ENCODE peak calls at places on chromosomes 4 and X, in four cellular contexts. I, Q, T and M are unnamed samples. For H3K4me1, the result is how much of the 10 kb centered on the place peaks cover.

GRCh38 chr4:23930750-23931488 is 41.1 kb upstream of the PPARGC1A start:
- DNase-seq in Q (peak), I (peak), T (no peak), M (peak)

GRCh38 chr4:169099775-169100180 is 89.7 kb upstream of the CBR4 start:
- DNase-seq in I (no peak), T (peak), Q (no peak), M (no peak)

GRCh38 chrX:15873566-15873965 is 19.0 kb upstream of the AP1S2 start:
- DNase-seq in I (no peak), T (no peak), Q (no peak), M (no peak)

GRCh38 chrX:110145854-110146253 is 142.9 kb downstream of the TMEM164 start:
- DNase-seq in Q (no peak), T (peak), I (peak), M (no peak)

GRCh38 chrX:23773601-23774175 is 9.3 kb upstream of the SAT1 start:
- DNase-seq in T (peak), I (no peak), Q (no peak), M (no peak)

GRCh38 chrX:2933125-2933900 is 4.2 kb upstream of the ARSD start:
- DNase-seq in I (no peak), Q (no peak), T (no peak), M (no peak)

GRCh38 chrX:149274516-149275105 is 230.5 kb downstream of the IDS start:
- DNase-seq in T (peak), Q (peak), I (no peak), M (no peak)

GRCh38 chrX:117002981-117003380 is 540.2 kb upstream of the CT83 start:
- DNase-seq in Q (no peak), T (no peak), I (no peak), M (no peak)

GRCh38 chr4:126466848-126467247 is 1152.1 kb downstream of the FAT4 start:
- DNase-seq in I (no peak), Q (no peak), T (no peak), M (no peak)

GRCh38 chr4:139890810-139891209 is 225.2 kb downstream of the MGST2 start:
- DNase-seq in Q (no peak), I (no peak), T (peak), M (no peak)

GRCh38 chrX:114152130-114152529 is 431.8 kb upstream of the HTR2C start:
- DNase-seq in I (no peak), T (peak), Q (no peak), M (no peak)

GRCh38 chr4:86118696-86119095 is 241.2 kb downstream of the MAPK10 start:
- DNase-seq in I (no peak), Q (no peak), T (no peak), M (no peak)

GRCh38 chr4:28225005-28225404 is 1364.4 kb downstream of the STIM2 start:
- DNase-seq in T (peak), I (no peak), Q (no peak), M (peak)

GRCh38 chr4:61199869-61200194 is 294 bp upstream of the ADGRL3 start:
- DNase-seq in Q (no peak), T (no peak), I (no peak), M (no peak)

GRCh38 chr4:119105605-119106004 is 30.0 kb upstream of the MYOZ2 start:
- DNase-seq in I (no peak), Q (no peak), T (peak), M (no peak)

GRCh38 chr4:169583563-169583962 is 28.8 kb downstream of the NEK1 start:
- DNase-seq in T (peak), I (no peak), Q (no peak), M (no peak)

GRCh38 chr4:8217871-8218270 is 18.8 kb downstream of the SH3TC1 start:
- DNase-seq in I (no peak), T (no peak), Q (no peak), M (no peak)

GRCh38 chrX:25015486-25016360 is at the start of gene ARX:
- DNase-seq in T (peak), Q (peak), I (peak), M (peak)

GRCh38 chr4:134544303-134544761 is 342.7 kb upstream of the PABPC4L start:
- DNase-seq in T (peak), Q (no peak), I (no peak), M (peak)

GRCh38 chrX:153471663-153472280 is 1.4 kb upstream of the HAUS7 start:
- DNase-seq in I (no peak), T (no peak), Q (no peak), M (no peak)

GRCh38 chr4:100511906-100512305 is 5.9 kb downstream of the EMCN start:
- DNase-seq in Q (no peak), I (no peak), T (peak), M (no peak)

GRCh38 chr4:100516225-100516624 is 1.6 kb downstream of the EMCN start:
- DNase-seq in I (no peak), T (peak), Q (no peak), M (no peak)

GRCh38 chr4:100519205-100519604 is 1.4 kb upstream of the EMCN start:
- DNase-seq in Q (no peak), I (no peak), T (no peak), M (no peak)

GRCh38 chr4:100517864-100518341 is at the start of gene EMCN:
- DNase-seq in Q (no peak), T (peak), I (no peak), M (no peak)
- H3K4me3 ChIP-seq in Q (peak), T (peak), I (no peak), M (no peak)

GRCh38 chrX:74535211-74535621 is 79.2 kb downstream of the RLIM start:
- DNase-seq in I (peak), T (no peak), Q (no peak), M (peak)
- TF ChIP-seq CTCF in I (peak), T (peak), Q (peak), M (peak)

GRCh38 chr4:147772056-147772455 is 40.2 kb downstream of the ARHGAP10 start:
- DNase-seq in T (no peak), Q (no peak), I (no peak), M (no peak)
- H3K4me1 ChIP-seq in T (half or more), Q (half or more), I (half or more), M (under half)

GRCh38 chr4:110292994-110293744 is 94.8 kb upstream of the ELOVL6 start:
- DNase-seq in Q (no peak), I (no peak), T (no peak), M (no peak)

GRCh38 chr4:110296892-110297291 is 98.5 kb upstream of the ELOVL6 start:
- DNase-seq in Q (no peak), T (no peak), I (no peak), M (no peak)

GRCh38 chr4:110289601-110290100 is 91.2 kb upstream of the ELOVL6 start:
- DNase-seq in Q (no peak), I (no peak), T (no peak), M (no peak)

GRCh38 chr4:110290511-110290910 is 92.1 kb upstream of the ELOVL6 start:
- DNase-seq in Q (no peak), T (no peak), I (no peak), M (no peak)

DNA sequence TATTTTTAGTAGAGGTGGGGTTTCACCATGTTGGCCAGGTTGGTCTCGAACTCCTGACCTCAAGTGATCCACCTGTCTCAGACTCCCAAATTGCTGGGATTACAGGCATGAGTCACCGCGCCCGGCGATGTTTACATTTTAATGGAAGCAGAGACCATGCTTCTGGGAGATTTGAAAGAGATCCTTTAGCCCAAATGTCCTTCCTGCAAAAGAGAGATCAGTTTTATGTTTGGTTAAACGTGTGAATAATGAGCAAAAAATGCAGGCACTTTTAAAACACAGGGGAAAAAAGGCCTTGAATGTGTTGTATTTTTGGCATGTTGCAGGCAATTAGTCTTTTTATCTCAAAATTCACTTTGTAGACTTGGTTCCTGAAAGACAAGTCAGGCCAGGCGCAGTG is 95.8 kb upstream of the ELOVL6 start:
- DNase-seq in I (no peak), Q (no peak), T (no peak), M (no peak)
- H3K4me3 ChIP-seq in I (no peak), Q (no peak), T (no peak), M (no peak)

GRCh38 chr4:88212253-88212561 is 53.8 kb upstream of the ABCG2 start:
- DNase-seq in T (no peak), Q (no peak), I (no peak), M (no peak)
- TF ChIP-seq CTCF in T (no peak), Q (no peak), I (no peak), M (no peak)

GRCh38 chr4:128281354-128281753 is 6.3 kb downstream of the PGRMC2 start:
- DNase-seq in T (no peak), Q (no peak), I (no peak), M (no peak)

GRCh38 chr4:128284317-128284716 is 3.3 kb downstream of the PGRMC2 start:
- DNase-seq in Q (no peak), T (no peak), I (no peak), M (no peak)

GRCh38 chr4:128279624-128280225 is 7.9 kb downstream of the PGRMC2 start:
- DNase-seq in Q (no peak), I (no peak), T (no peak), M (no peak)

GRCh38 chr4:128283071-128283470 is 4.5 kb downstream of the PGRMC2 start:
- DNase-seq in Q (no peak), I (no peak), T (no peak), M (no peak)

GRCh38 chr4:128282516-128282915 is 5.1 kb downstream of the PGRMC2 start:
- DNase-seq in T (no peak), Q (no peak), I (no peak), M (no peak)
- H3K4me1 ChIP-seq in T (under half), Q (under half), I (under half), M (under half)

GRCh38 chr4:184473265-184473514 is 1.2 kb downstream of the IRF2 start:
- DNase-seq in I (no peak), Q (no peak), T (no peak), M (no peak)

GRCh38 chr4:184472540-184473264 is 1.6 kb downstream of the IRF2 start:
- DNase-seq in T (peak), Q (peak), I (peak), M (peak)

GRCh38 chr4:184471872-184472539 is 2.3 kb downstream of the IRF2 start:
- DNase-seq in I (peak), Q (no peak), T (no peak), M (peak)

GRCh38 chr4:184473515-184474260 is 662 bp downstream of the IRF2 start:
- DNase-seq in T (no peak), I (peak), Q (peak), M (peak)

DNA sequence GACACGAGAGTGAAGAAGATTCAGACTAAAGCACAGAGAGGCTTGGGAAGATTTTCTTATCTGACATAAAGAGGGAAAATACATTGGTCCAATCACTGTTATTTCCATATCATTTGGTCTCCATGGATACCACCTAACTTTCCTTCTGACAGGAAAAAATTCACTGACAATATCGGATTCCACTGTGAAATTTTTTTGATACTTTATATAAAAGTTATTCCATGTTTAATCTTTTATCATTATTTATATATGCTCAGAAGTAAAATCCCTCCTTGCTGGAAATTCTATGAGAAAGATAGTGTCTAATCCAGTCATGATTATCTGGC is 3.6 kb downstream of the IRF2 start:
- DNase-seq in Q (no peak), T (no peak), I (no peak), M (no peak)
- H3K4me3 ChIP-seq in Q (no peak), T (no peak), I (no peak), M (no peak)